ENCODE peak calls at places on chromosomes 11 and 22, in nine cellular contexts. L is SK-N-SH, R is colonic mucosa, Y is AG04450, J is gastrocnemius medialis, I is spleen, V is WTC11, O is fibroblast of mammary gland, K is fibroblast of the aortic adventitia. P is an unnamed sample.

GRCh38 chr11:122019908-122020694 is 95.9 kb downstream of the BLID start:
- DNase-seq in O (no peak), L (no peak), Y (no peak), I (no peak), K (no peak), V (no peak), R (no peak), J (no peak), P (no peak)

GRCh38 chr22:35601743-35602633 is 15.1 kb downstream of the MB start:
- DNase-seq in L (no peak), Y (peak), J (peak), R (no peak), V (no peak), K (peak), O (peak), I (no peak), P (peak)

GRCh38 chr11:20337526-20338154 is 25.9 kb upstream of the HTATIP2 start:
- DNase-seq in J (no peak), V (peak), O (peak), Y (no peak), I (no peak), K (peak), R (no peak), L (peak), P (peak)

GRCh38 chr11:123681007-123681406 is 26.6 kb upstream of the SCN3B start:
- DNase-seq in Y (no peak), O (no peak), J (no peak), K (no peak), V (no peak), R (no peak), L (no peak), I (no peak), P (no peak)

GRCh38 chr22:31046591-31047226 is 34.4 kb upstream of the SMTN start:
- DNase-seq in L (peak), J (peak), V (peak), O (peak), K (no peak), R (no peak), Y (no peak), I (peak), P (no peak)

GRCh38 chr22:31210830-31211503 is 1.1 kb upstream of the LIMK2 start:
- DNase-seq in L (no peak), J (no peak), I (no peak), V (no peak), Y (no peak), R (no peak), O (peak), K (no peak), P (no peak)

GRCh38 chr11:45096636-45097035 is 49.8 kb upstream of the PRDM11 start:
- DNase-seq in R (no peak), K (no peak), O (no peak), Y (no peak), J (no peak), L (no peak), V (no peak), I (no peak), P (no peak)

GRCh38 chr22:22045576-22046335 is 63.2 kb upstream of the TOP3B start:
- DNase-seq in K (no peak), O (no peak), J (no peak), Y (no peak), I (no peak), R (no peak), V (no peak), L (no peak), P (no peak)

GRCh38 chr11:30445056-30445455 is 122.2 kb downstream of the ARL14EP start:
- DNase-seq in I (no peak), L (no peak), V (no peak), O (no peak), Y (no peak), K (no peak), J (no peak), R (no peak), P (no peak)

GRCh38 chr11:38169286-38169685 is 1571.2 kb upstream of the RAG2 start:
- DNase-seq in R (no peak), L (no peak), K (peak), I (no peak), O (peak), Y (no peak), V (no peak), J (no peak), P (peak)

GRCh38 chr11:7892751-7893356 is 38.2 kb downstream of the OR10A6 start:
- DNase-seq in V (no peak), L (peak), Y (peak), O (peak), K (peak), I (no peak), R (no peak), J (no peak), P (peak)

GRCh38 chr22:38069372-38070249 is 12.4 kb downstream of the PICK1 start:
- DNase-seq in V (peak), O (peak), Y (peak), J (peak), R (peak), I (no peak), L (peak), K (peak), P (no peak)

GRCh38 chr11:59614277-59615131 is 1.1 kb downstream of the OSBP start:
- DNase-seq in K (peak), O (peak), V (no peak), I (no peak), Y (no peak), R (no peak), J (no peak), L (no peak), P (peak)

GRCh38 chr11:11396290-11397042 is 43.4 kb upstream of the CSNK2A3 start:
- DNase-seq in J (no peak), I (no peak), V (no peak), L (no peak), R (no peak), K (peak), O (peak), Y (peak), P (peak)

GRCh38 chr11:46389450-46390330 is 1.9 kb downstream of the CHRM4 start:
- DNase-seq in K (peak), R (peak), J (no peak), V (peak), Y (no peak), I (peak), L (peak), O (peak), P (peak)

GRCh38 chr11:127873478-127873877 is 713.9 kb downstream of the ETS1 start:
- DNase-seq in I (no peak), O (no peak), V (no peak), K (no peak), L (no peak), Y (no peak), J (no peak), R (no peak), P (no peak)

GRCh38 chr11:48207881-48208280 is 8.7 kb upstream of the OR4B1 start:
- DNase-seq in I (no peak), Y (no peak), R (no peak), K (no peak), J (no peak), O (no peak), V (no peak), L (no peak), P (no peak)

GRCh38 chr11:78262710-78263109 is 74.0 kb downstream of the USP35 start:
- DNase-seq in R (no peak), K (no peak), J (no peak), V (no peak), O (peak), Y (no peak), I (no peak), L (no peak), P (no peak)

GRCh38 chr11:78268516-78269410 is 80.0 kb downstream of the USP35 start:
- DNase-seq in J (no peak), Y (no peak), K (peak), R (no peak), L (no peak), O (peak), V (no peak), I (no peak), P (no peak)

GRCh38 chr11:78265326-78265725 is 76.6 kb downstream of the USP35 start:
- DNase-seq in Y (no peak), I (no peak), R (no peak), J (no peak), V (no peak), K (no peak), O (peak), L (no peak), P (no peak)

GRCh38 chr11:78261869-78262637 is 73.3 kb downstream of the USP35 start:
- DNase-seq in R (no peak), O (no peak), J (no peak), V (no peak), Y (no peak), I (no peak), K (no peak), L (no peak), P (no peak)

GRCh38 chr11:78266451-78266850 is 77.7 kb downstream of the USP35 start:
- DNase-seq in V (no peak), K (no peak), J (no peak), R (no peak), L (no peak), I (no peak), Y (no peak), O (no peak), P (no peak)
- TF ChIP-seq CTCF in V (no peak), K (no peak), J (no peak), R (no peak), L (peak), I (no peak), Y (no peak), O (no peak), P (no peak)

DNA sequence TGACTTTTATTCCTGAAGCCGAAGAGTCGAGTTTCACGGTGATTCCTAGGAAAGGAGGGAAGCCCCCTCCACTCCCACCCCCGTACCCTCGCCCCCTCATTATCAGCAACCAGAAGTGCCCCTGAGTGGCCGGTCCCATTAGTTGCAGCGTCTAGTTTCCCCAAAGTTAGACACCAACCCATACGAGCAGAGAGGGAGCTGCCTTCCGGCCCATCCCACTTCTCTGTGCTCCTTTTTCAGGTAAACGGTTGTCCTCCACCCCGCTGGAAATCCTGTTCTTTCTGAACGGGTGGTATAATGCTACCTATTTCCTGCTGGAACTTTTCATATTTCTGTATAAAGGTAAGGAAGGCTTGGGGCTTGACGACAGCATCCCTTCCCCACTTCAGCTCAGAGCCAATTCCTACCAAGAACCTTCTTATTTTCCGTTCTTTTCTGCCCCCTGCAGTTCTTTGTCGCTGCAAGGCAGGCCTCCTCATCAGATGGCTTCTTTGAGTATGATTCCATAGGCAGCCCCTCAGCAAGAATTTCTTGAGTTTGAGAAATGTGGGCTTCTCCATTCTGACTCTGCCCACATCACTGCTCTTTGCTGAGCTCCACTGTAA is 706 bp downstream of the TMEM216 start:
- DNase-seq in K (peak), L (peak), Y (no peak), O (peak), I (no peak), V (no peak), R (peak), J (no peak), P (no peak)
- TF ChIP-seq CTCF in K (peak), L (peak), Y (peak), O (peak), I (no peak), V (no peak), R (no peak), J (no peak), P (no peak)

DNA sequence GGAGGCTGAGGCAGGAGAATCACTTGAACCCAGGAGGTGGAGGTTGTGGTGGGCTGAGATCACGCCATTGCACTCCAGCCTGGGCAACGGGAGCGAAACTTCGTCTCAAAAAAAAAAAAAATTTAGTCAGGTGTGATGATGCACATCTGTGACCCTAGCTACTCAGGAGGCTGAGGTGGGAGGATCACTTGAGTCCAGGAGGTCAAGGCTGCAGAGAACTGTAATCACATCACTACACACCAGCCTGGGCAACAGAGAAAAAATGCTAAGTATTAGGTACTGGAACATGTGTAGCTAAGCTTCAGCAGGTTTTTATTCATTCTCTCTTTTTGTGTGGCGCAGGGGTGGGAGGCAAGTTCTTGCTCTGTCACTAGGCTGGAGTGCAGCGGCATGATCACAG is 64.2 kb upstream of the SLN start:
- DNase-seq in Y (no peak), I (no peak), O (no peak), V (no peak), R (no peak), K (no peak), J (no peak), L (no peak), P (no peak)
- TF ChIP-seq CTCF in Y (no peak), I (no peak), O (no peak), V (no peak), R (no peak), K (no peak), J (no peak), L (no peak), P (no peak)

GRCh38 chr11:75509201-75509600 is 16.5 kb downstream of the GDPD5 start:
- DNase-seq in J (no peak), I (no peak), Y (no peak), K (no peak), O (no peak), L (no peak), V (no peak), R (no peak), P (no peak)
- TF ChIP-seq CTCF in J (no peak), I (no peak), Y (peak), K (no peak), O (no peak), L (no peak), V (no peak), R (no peak), P (no peak)

GRCh38 chr11:17553249-17553546 is 6.1 kb downstream of the OTOG start:
- DNase-seq in L (no peak), R (no peak), Y (no peak), V (no peak), I (peak), K (no peak), J (no peak), O (no peak), P (no peak)

GRCh38 chr11:17552041-17552355 is 4.9 kb downstream of the OTOG start:
- DNase-seq in I (no peak), J (no peak), L (no peak), R (no peak), Y (no peak), O (no peak), V (no peak), K (no peak), P (no peak)

GRCh38 chr11:17556999-17557398 is 9.9 kb downstream of the OTOG start:
- DNase-seq in I (peak), O (no peak), R (no peak), K (no peak), L (no peak), V (peak), Y (no peak), J (no peak), P (no peak)

GRCh38 chr11:17552392-17553248 is 5.6 kb downstream of the OTOG start:
- DNase-seq in I (peak), Y (no peak), O (no peak), L (no peak), V (no peak), J (no peak), K (no peak), R (no peak), P (no peak)

DNA sequence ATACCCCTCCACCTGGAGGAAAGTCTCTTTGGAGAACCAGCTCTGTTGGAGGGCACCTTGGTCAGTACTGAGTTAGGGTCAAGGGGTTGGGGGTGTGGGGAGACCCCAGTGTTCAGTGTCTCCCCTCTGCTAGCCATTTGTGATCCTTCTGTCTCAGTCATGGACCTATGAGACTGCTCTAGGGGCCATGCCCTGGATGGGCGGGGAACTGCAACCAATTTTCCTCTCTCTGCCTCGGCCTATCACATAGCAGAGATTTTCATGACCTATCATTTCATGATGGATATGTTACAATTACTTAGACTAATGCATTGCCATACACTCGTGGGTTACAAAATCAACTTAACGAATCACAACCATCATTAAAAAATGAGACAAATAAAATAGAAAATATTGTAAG is 7.4 kb downstream of the OTOG start:
- DNase-seq in K (no peak), I (peak), Y (no peak), V (no peak), J (no peak), R (no peak), O (no peak), L (peak), P (no peak)
- TF ChIP-seq CTCF in K (no peak), I (no peak), Y (no peak), V (no peak), J (no peak), R (no peak), O (no peak), L (no peak), P (no peak)

DNA sequence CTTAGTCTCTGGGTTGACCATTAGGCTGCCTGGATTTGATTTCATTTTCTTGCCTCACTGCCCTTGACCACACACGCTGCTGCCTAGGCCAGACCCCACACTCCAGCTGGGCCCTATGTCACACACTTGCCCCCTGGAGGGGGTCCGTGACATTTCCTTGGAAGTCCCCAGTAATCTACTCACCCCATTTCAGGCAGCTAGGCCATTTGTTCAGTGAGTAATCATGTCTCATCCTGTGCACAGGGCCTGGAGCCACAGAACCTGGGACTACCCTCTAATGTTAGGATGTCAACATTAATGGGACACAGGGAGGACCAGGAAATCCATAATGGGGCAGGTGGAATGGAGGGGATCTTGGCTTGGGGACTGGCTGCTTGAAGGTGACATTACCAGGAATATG is 81.8 kb upstream of the SPON1 start:
- DNase-seq in V (no peak), K (no peak), I (no peak), O (no peak), L (no peak), J (no peak), Y (no peak), R (no peak), P (no peak)
- TF ChIP-seq CTCF in V (no peak), K (no peak), I (no peak), O (no peak), L (no peak), J (no peak), Y (no peak), R (no peak), P (no peak)

GRCh38 chr11:842370-843002 is at the start of the genes POLR2L and TSPAN4:
- DNase-seq in K (peak), Y (peak), R (peak), J (peak), L (peak), V (peak), O (peak), I (peak), P (peak)
- TF ChIP-seq CTCF in K (no peak), Y (no peak), R (no peak), J (no peak), L (no peak), V (no peak), O (no peak), I (no peak), P (no peak)

DNA sequence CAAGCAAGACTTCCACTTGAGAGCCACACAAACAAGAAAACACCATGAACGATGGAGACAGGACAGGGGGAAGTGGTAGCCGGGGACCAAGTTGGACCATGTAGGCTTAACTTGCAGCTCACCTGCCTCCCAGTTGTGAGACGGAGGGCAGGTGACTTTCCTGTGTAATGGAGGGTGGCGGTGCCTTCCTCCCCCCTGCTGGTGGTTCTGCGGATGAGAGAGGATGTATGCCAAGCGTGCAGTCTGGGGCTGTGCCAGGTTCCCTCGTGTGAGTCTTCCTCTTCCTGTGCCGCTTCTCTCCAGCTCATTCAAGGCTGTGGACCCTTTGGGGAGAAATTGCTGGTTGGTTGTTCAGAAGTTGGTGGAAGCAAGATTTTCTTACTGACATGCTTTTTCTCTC is 35.1 kb downstream of the MPPED1 start:
- DNase-seq in L (no peak), I (peak), J (no peak), K (no peak), R (no peak), O (no peak), Y (no peak), V (no peak), P (peak)
- TF ChIP-seq CTCF in L (no peak), I (no peak), J (no peak), K (no peak), R (no peak), O (no peak), Y (no peak), V (no peak), P (no peak)

DNA sequence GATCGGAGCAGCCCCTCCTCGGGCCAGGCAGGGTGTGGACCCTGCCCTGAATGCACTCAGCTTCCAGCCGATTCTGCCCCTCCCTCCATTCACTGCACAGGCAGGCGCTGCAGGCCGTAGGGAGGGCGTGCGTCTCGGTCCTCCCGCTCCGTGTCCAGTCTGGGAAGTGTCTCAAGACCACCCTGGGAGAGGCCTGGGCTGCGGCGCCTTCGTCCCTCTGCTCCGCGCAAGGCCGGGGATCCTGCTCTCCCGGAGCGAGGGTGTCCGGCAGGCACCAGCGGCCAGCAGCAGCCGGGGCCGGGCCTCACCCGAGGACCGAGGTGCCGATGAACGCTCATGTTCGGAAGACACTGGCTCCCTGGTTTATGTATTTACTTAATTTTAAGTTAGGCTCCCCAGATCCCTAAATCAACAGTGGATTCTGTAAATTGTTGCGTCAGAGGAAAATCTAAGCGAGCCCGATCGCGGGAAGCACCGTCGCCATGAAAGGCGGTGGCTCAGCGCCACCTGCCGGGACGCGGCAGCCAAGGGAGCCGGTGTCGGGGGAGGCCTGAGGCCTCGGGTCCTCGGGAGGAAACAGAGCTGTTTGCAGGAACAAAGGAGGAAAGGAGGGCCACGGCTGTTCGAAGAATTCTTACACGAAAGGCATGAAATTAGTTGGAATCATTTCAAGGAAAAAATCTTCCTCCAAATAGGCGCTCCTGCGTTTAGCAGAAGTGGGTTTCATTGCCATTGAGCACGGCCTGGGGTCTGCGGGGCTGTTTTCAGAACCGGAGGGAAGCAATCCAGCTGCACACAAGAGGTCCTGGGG is 195.3 kb downstream of the BRD1 start:
- DNase-seq in Y (no peak), J (peak), V (peak), R (peak), K (peak), O (peak), L (peak), I (no peak), P (no peak)
- TF ChIP-seq CTCF in Y (peak), J (peak), V (peak), R (peak), K (peak), O (peak), L (peak), I (peak), P (no peak)